ENCODE peak calls at places on chromosomes 16 and 17, in five cellular contexts. N is IMR-90, I is lung, Y is endothelial cell, B is mesothelial cell of epicardium. Q is an unnamed sample.

GRCh38 chr16:15996432-15997109 is 47.2 kb downstream of the ABCC1 start:
- DNase-seq in B (no peak), Y (no peak), I (peak), N (peak), Q (peak)

GRCh38 chr17:28279411-28279810 is 39.6 kb upstream of the TMEM97 start:
- DNase-seq in Y (no peak), B (no peak), N (peak), I (no peak), Q (no peak)

GRCh38 chr17:2266045-2266864 is 37.3 kb downstream of the SMG6 start:
- DNase-seq in I (peak), Y (no peak), B (no peak), N (no peak), Q (no peak)

GRCh38 chr16:81730090-81731051 is 48.7 kb upstream of the PLCG2 start:
- DNase-seq in I (peak), B (peak), Y (peak), N (peak), Q (no peak)

GRCh38 chr17:2398655-2399571 is 1.9 kb downstream of the MNT start:
- DNase-seq in N (peak), I (peak), Y (peak), B (no peak), Q (no peak)

GRCh38 chr16:54847207-54847606 is 83.5 kb upstream of the IRX5 start:
- DNase-seq in N (no peak), B (no peak), I (no peak), Y (no peak), Q (no peak)

GRCh38 chr16:12059216-12059769 is 82.8 kb downstream of the SNX29 start:
- DNase-seq in B (no peak), N (no peak), Y (no peak), I (no peak), Q (no peak)

GRCh38 chr16:50459681-50460080 is 88.5 kb upstream of the NKD1 start:
- DNase-seq in Y (no peak), N (no peak), I (no peak), B (no peak), Q (no peak)

GRCh38 chr16:85665929-85666328 is 22.8 kb downstream of the GINS2 start:
- DNase-seq in I (no peak), N (no peak), B (no peak), Y (no peak), Q (no peak)

GRCh38 chr16:84396537-84397008 is 28.2 kb downstream of the ATP2C2 start:
- DNase-seq in N (peak), B (no peak), I (peak), Y (no peak), Q (no peak)

GRCh38 chr17:42754782-42755181 is 6.2 kb upstream of the RAMP2 start:
- DNase-seq in I (no peak), Y (no peak), N (peak), B (no peak), Q (no peak)

GRCh38 chr17:17119533-17119932 is 77.3 kb downstream of the MPRIP start:
- DNase-seq in I (no peak), N (peak), Y (no peak), B (no peak), Q (no peak)

GRCh38 chr17:34207572-34207971 is 47.5 kb upstream of the CCL2 start:
- DNase-seq in Y (no peak), I (no peak), N (no peak), B (no peak), Q (no peak)

GRCh38 chr17:59666235-59666634 is 41.0 kb downstream of the PTRH2 start:
- DNase-seq in B (no peak), N (no peak), Y (no peak), I (no peak), Q (no peak)

GRCh38 chr16:74731853-74732477 is 31.3 kb upstream of the MLKL start:
- DNase-seq in Y (no peak), I (no peak), B (no peak), N (no peak), Q (no peak)

GRCh38 chr17:19316756-19317358 is 45.7 kb downstream of the B9D1 start:
- DNase-seq in B (no peak), N (no peak), Y (no peak), I (no peak), Q (no peak)

GRCh38 chr17:14304222-14304844 is 3.5 kb downstream of the HS3ST3B1 start:
- DNase-seq in Y (no peak), I (peak), N (no peak), B (no peak), Q (no peak)

GRCh38 chr17:80891096-80892018 is 100.3 kb upstream of the CHMP6 start:
- DNase-seq in N (peak), B (no peak), Y (no peak), I (no peak), Q (peak)

GRCh38 chr17:62790554-62790953 is 17.6 kb downstream of the MARCHF10 start:
- DNase-seq in B (no peak), I (no peak), N (peak), Y (no peak), Q (peak)

GRCh38 chr17:4554997-4555799 is at the start of gene MYBBP1A:
- DNase-seq in Y (peak), B (peak), I (peak), N (peak), Q (peak)
- TF ChIP-seq CTCF in Y (peak), B (peak), I (peak), N (peak), Q (peak)

DNA sequence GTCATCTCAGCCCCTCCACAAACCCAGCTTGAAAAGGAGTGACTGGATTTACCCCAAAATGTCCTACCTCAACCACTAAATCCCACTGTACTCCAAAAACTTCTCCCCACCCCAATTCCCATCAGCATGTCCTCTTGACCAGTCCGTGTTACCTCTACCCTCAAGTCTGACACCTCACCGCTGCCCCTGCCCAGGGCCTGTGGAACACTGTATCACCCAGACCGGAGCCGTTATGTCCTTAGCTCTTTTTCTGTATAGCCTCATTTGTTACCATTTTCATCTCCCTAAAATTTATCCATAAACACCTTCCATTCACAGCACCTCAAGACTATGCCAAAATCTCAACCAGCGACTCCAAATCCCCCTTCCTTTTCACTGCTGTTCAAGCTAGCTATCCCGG is 2.4 kb downstream of the PHF23 start:
- DNase-seq in B (no peak), Y (no peak), N (no peak), I (no peak), Q (no peak)
- TF ChIP-seq CTCF in B (no peak), Y (no peak), N (no peak), I (no peak), Q (no peak)

DNA sequence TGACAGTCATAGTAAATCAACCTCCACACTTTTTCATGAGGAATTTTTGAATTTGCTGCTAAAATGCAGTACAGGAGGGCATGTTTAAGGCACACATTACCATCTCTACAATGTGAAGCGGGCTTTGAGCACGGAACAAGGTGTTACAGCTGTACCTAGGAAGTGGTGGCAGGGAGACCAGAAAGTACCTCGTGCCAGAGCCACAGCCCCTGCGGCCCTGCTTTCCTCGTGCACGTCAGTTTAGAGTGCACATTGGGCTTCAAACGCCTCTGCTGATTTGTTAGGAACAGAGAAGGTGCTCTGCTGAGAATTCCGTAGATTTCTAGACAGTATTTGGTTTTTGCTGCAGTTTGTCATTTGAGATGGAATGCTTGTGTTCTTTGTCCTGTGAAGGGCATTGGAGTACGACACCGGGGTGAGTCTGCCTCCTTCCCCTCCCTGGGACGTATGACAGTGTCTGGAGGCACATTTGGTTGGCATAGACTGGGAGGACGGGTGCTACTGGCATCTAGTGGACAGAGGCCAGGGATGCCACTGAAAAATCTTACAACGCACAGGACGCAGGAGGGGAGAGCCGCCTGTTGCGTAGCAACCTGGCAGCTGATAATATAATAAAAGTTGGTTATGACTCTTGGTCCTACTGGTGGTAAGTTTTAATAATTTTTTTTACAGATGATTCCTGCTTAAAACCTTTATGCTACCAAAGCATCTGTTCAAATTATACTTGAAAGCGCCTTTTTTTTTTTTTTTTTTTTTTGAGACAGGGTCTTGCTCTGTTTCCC is 9.1 kb downstream of the FOXK2 start:
- DNase-seq in I (peak), B (no peak), N (peak), Y (no peak), Q (no peak)
- TF ChIP-seq CTCF in I (peak), B (no peak), N (peak), Y (no peak), Q (peak)

GRCh38 chr16:27326738-27327585 is 13.2 kb downstream of the IL4R start:
- DNase-seq in B (no peak), Y (peak), I (peak), N (peak), Q (peak)
- TF ChIP-seq CTCF in B (no peak), Y (no peak), I (no peak), N (no peak), Q (no peak)

GRCh38 chr17:77645441-77646430 is 312.8 kb upstream of the TNRC6C start:
- DNase-seq in B (no peak), Y (peak), N (no peak), I (no peak), Q (no peak)

GRCh38 chr17:77647531-77647930 is 311.0 kb upstream of the TNRC6C start:
- DNase-seq in B (no peak), N (no peak), Y (no peak), I (no peak), Q (no peak)

GRCh38 chr17:77651983-77652382 is 306.5 kb upstream of the TNRC6C start:
- DNase-seq in I (no peak), B (no peak), Y (no peak), N (no peak), Q (no peak)

GRCh38 chr17:77654296-77654695 is 304.2 kb upstream of the TNRC6C start:
- DNase-seq in I (no peak), B (no peak), Y (no peak), N (no peak), Q (no peak)

DNA sequence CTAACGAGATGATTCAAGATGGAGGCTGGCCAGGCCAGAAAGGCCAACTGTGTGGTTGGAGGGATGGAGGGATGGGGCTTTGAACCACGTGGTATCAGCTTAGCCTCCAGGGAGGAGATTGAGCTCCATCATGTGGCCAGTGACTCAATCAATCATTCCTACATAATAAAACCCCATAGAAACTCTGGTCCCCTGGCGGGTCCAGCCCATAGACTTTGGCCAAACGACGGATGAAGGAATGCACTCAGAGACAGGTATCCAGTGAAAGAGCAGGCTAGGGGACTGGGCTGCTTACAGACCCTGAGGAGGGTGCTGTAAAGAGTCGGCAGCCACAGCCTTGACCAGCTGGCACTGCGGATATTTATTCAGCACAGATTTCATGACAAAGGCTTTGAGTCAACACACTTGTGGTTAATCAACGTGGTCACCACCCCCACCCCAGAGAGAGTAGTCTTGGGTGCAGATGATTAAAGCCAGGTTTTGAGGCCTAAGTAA is 308.7 kb upstream of the TNRC6C start:
- DNase-seq in Y (no peak), B (no peak), N (no peak), I (no peak), Q (peak)
- TF ChIP-seq CTCF in Y (no peak), B (no peak), N (no peak), I (no peak), Q (no peak)

GRCh38 chr17:7439462-7440112 is at the start of gene FGF11:
- DNase-seq in I (no peak), Y (peak), N (no peak), B (no peak), Q (no peak)

GRCh38 chr17:7441202-7441705 is 1.9 kb downstream of the FGF11 start:
- DNase-seq in B (no peak), Y (no peak), I (no peak), N (no peak), Q (no peak)

GRCh38 chr17:7440113-7440822 is 956 bp downstream of the FGF11 start:
- DNase-seq in N (no peak), B (no peak), I (no peak), Y (no peak), Q (no peak)

GRCh38 chr17:7442142-7442541 is 2.7 kb upstream of the CHRNB1 start:
- DNase-seq in I (no peak), N (no peak), B (no peak), Y (no peak), Q (no peak)

GRCh38 chr17:7440823-7441174 is 1.5 kb downstream of the FGF11 start:
- DNase-seq in Y (peak), I (no peak), N (no peak), B (no peak), Q (no peak)
- TF ChIP-seq CTCF in Y (no peak), I (no peak), N (no peak), B (no peak), Q (no peak)

DNA sequence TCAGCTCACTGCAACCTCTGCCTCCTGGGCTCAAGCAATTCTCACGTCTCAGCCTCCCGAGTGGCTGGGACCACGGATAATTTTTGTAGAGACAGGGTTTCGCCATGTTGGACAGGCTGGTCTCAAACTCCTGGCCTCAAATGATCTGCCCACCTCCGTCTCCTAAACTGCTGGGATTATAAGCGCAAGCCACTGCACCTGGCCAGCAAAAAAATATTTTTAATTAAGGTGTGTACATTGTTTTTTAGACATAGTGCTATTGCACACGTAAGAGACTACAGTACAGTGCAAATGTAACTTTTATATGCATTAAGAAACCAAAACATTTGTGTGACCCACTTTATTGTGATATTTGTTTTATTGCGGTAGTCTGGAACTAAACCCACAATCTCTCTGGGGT is 49.0 kb downstream of the NACA2 start:
- DNase-seq in Y (no peak), N (no peak), B (no peak), I (no peak), Q (no peak)
- TF ChIP-seq CTCF in Y (no peak), N (no peak), B (no peak), I (no peak), Q (no peak)

GRCh38 chr17:48997103-48997826 is at the start of gene IGF2BP1:
- DNase-seq in N (peak), I (no peak), Y (peak), B (peak), Q (no peak)
- TF ChIP-seq CTCF in N (no peak), I (no peak), Y (no peak), B (no peak), Q (no peak)